ENCODE peak calls at places on chromosomes 16 and 17, in seven cellular contexts. Y is mesenchymal stem cell, T is BE2C, W is progenitor cell of endocrine pancreas, B is activated gamma-delta T cell treated with Interleukin-2 at 50 U/mL for 16 hours, M is ascending aorta, F is smooth muscle cell of the brain vasculature. J is an unnamed sample.

GRCh38 chr17:39165178-39165843 is 650 bp downstream of the ARL5C start:
- DNase-seq in T (no peak), F (no peak), W (no peak), B (no peak), M (no peak), Y (no peak), J (no peak)

GRCh38 chr17:6045621-6046357 is 24.4 kb upstream of the WSCD1 start:
- DNase-seq in W (no peak), Y (no peak), F (no peak), M (no peak), T (no peak), B (no peak), J (peak)

GRCh38 chr17:78325076-78325712 is 34.7 kb downstream of the SOCS3 start:
- DNase-seq in M (peak), T (no peak), B (no peak), Y (peak), W (no peak), F (no peak), J (no peak)

GRCh38 chr16:82814059-82814458 is 187.3 kb downstream of the CDH13 start:
- DNase-seq in Y (no peak), B (no peak), M (no peak), T (no peak), W (no peak), F (no peak), J (no peak)

GRCh38 chr16:82055117-82055516 is 20.1 kb downstream of the HSD17B2 start:
- DNase-seq in T (no peak), Y (no peak), M (no peak), B (no peak), W (no peak), F (no peak), J (no peak)

GRCh38 chr17:48804936-48805411 is 12.1 kb downstream of the TTLL6 start:
- DNase-seq in M (peak), W (peak), T (peak), Y (peak), F (no peak), B (peak), J (peak)

GRCh38 chr17:45222273-45222993 is 748 bp downstream of the FMNL1 start:
- DNase-seq in Y (no peak), T (no peak), F (no peak), M (no peak), B (peak), W (no peak), J (peak)

GRCh38 chr16:88066680-88067529 is 115.7 kb downstream of the BANP start:
- DNase-seq in F (no peak), Y (no peak), W (no peak), B (no peak), T (no peak), M (no peak), J (peak)

GRCh38 chr17:52515927-52516326 is 357.4 kb upstream of the CA10 start:
- DNase-seq in T (no peak), M (no peak), W (no peak), Y (no peak), F (no peak), B (no peak), J (no peak)

GRCh38 chr17:32267690-32268205 is 2.1 kb downstream of the RHBDL3 start:
- DNase-seq in B (no peak), T (no peak), W (no peak), F (no peak), Y (peak), M (no peak), J (peak)

GRCh38 chr17:81253358-81254131 is 14.4 kb downstream of the NDUFAF8 start:
- DNase-seq in M (no peak), B (peak), W (no peak), T (peak), F (peak), Y (peak), J (no peak)

GRCh38 chr17:57531648-57532486 is 213.2 kb downstream of the CCDC182 start:
- DNase-seq in B (no peak), W (no peak), Y (no peak), M (no peak), T (no peak), F (no peak), J (no peak)

GRCh38 chr17:81365148-81365600 is 30.1 kb upstream of the BAHCC1 start:
- DNase-seq in M (peak), F (no peak), W (no peak), Y (peak), T (no peak), B (no peak), J (peak)

GRCh38 chr16:17784073-17784472 is 313.3 kb upstream of the XYLT1 start:
- DNase-seq in T (no peak), W (no peak), B (no peak), F (no peak), Y (no peak), M (no peak), J (no peak)

GRCh38 chr17:72697602-72698146 is 394.8 kb downstream of the SLC39A11 start:
- DNase-seq in W (no peak), F (no peak), Y (peak), M (no peak), B (no peak), T (peak), J (no peak)